ENCODE peak calls at places on chromosome 14, in seven cellular contexts. P is hepatocyte, O is PC-3, N is IMR-90, M is A673, G is kidney epithelial cell, F is Panc1. C is an unnamed sample. For H3K27me3 and H3K36me3, the result is how much of the 10 kb centered on the place peaks cover.

GRCh38 chr14:104350463-104351185 is 212.2 kb downstream of the KIF26A start:
- DNase-seq in P (no peak), O (no peak), N (no peak), M (no peak), G (no peak), F (no peak), C (peak)

GRCh38 chr14:67819563-67820411 is at the start of gene RAD51B:
- DNase-seq in P (peak), O (peak), N (peak), M (peak), G (peak), F (peak), C (peak)

GRCh38 chr14:78131201-78131600 is 39.0 kb upstream of the NRXN3 start:
- DNase-seq in P (no peak), O (no peak), N (no peak), M (no peak), G (no peak), F (no peak), C (no peak)

GRCh38 chr14:48096869-48097268 is 421.5 kb upstream of the MDGA2 start:
- DNase-seq in P (no peak), O (peak), N (no peak), M (no peak), G (no peak), F (no peak), C (no peak)

GRCh38 chr14:54791001-54791400 is 111.6 kb downstream of the GCH1 start:
- DNase-seq in P (no peak), O (no peak), N (no peak), M (no peak), G (no peak), F (no peak), C (no peak)

GRCh38 chr14:64234877-64235651 is 59.1 kb downstream of the ESR2 start:
- DNase-seq in P (no peak), O (peak), N (peak), M (no peak), G (peak), F (no peak), C (no peak)

GRCh38 chr14:91573894-91574837 is 64.1 kb upstream of the PPP4R3A start:
- DNase-seq in P (peak), O (peak), N (peak), M (peak), G (no peak), F (no peak), C (peak)

GRCh38 chr14:66043921-66044320 is 442.2 kb upstream of the CCDC196 start:
- DNase-seq in P (no peak), O (no peak), N (no peak), M (no peak), G (no peak), F (no peak), C (no peak)

GRCh38 chr14:54549862-54550261 is 17.1 kb upstream of the SAMD4A start:
- DNase-seq in P (peak), O (peak), N (peak), M (no peak), G (no peak), F (no peak), C (no peak)

GRCh38 chr14:74585406-74586335 is 26.4 kb downstream of the LTBP2 start:
- DNase-seq in P (no peak), O (no peak), N (no peak), M (no peak), G (no peak), F (no peak), C (no peak)

GRCh38 chr14:54483073-54483745 is 5.6 kb downstream of the GMFB start:
- DNase-seq in P (no peak), O (peak), N (no peak), M (no peak), G (no peak), F (no peak), C (no peak)

GRCh38 chr14:87643005-87643404 is 350.0 kb downstream of the GALC start:
- DNase-seq in P (peak), O (no peak), N (no peak), M (peak), G (no peak), F (no peak), C (no peak)

GRCh38 chr14:24329736-24330135 is 5.1 kb downstream of the ADCY4 start:
- DNase-seq in P (no peak), O (no peak), N (no peak), M (no peak), G (no peak), F (no peak), C (no peak)

GRCh38 chr14:54470701-54471100 is 18.1 kb downstream of the GMFB start:
- DNase-seq in P (peak), O (no peak), N (no peak), M (no peak), G (no peak), F (no peak), C (no peak)

GRCh38 chr14:88036422-88036821 is 31.5 kb downstream of the GPR65 start:
- DNase-seq in P (no peak), O (no peak), N (no peak), M (no peak), G (no peak), F (no peak), C (no peak)

GRCh38 chr14:93269341-93270068 is 62.4 kb downstream of the UBR7 start:
- DNase-seq in P (no peak), O (peak), N (peak), M (peak), G (peak), F (peak), C (peak)

GRCh38 chr14:74754157-74754556 is 9.0 kb upstream of the YLPM1 start:
- DNase-seq in P (no peak), O (no peak), N (peak), M (no peak), G (no peak), F (no peak), C (no peak)

GRCh38 chr14:102554835-102555819 is 37.3 kb upstream of the RCOR1 start:
- DNase-seq in P (peak), O (no peak), N (no peak), M (peak), G (no peak), F (no peak), C (peak)

GRCh38 chr14:58107947-58108552 is 44.0 kb downstream of the ARMH4 start:
- DNase-seq in P (peak), O (peak), N (peak), M (peak), G (peak), F (peak), C (peak)

DNA sequence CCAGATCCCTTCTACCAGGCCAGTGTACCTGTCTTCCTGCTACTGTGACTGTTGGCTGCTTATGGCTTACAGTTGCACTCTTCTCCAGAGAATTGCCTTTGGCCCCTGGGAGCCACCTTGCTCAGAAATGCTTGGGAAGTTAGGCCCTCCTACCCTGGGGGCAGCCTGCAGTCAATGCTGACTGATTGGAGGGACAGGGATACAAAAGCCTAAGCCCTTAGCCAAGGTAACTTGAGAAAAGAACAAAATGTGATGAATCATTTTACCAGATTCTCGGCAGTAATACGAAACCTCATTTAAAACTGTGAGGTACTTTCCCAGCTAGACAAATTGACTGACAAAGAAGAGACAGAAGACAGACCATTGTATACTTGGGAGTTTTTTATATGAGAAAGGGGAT is 47.3 kb downstream of the PTCSC3 start:
- DNase-seq in P (no peak), O (peak), N (no peak), M (no peak), G (peak), F (no peak), C (peak)
- H3K4me3 ChIP-seq in P (no peak), O (no peak), N (no peak), M (no peak), G (no peak), F (no peak), C (no peak)

GRCh38 chr14:22271838-22272237 is 317.2 kb downstream of the DAD1 start:
- DNase-seq in P (no peak), O (no peak), N (no peak), M (no peak), G (no peak), F (no peak), C (no peak)
- H3K27me3 ChIP-seq in P (under half), O (under half), N (under half), M (under half), G (under half), F (under half), C (under half)

GRCh38 chr14:23299186-23299521 is 3.5 kb downstream of the PPP1R3E start:
- DNase-seq in P (no peak), O (no peak), N (no peak), M (no peak), G (no peak), F (no peak), C (no peak)

GRCh38 chr14:23299558-23299957 is 3.1 kb downstream of the PPP1R3E start:
- DNase-seq in P (peak), O (peak), N (peak), M (peak), G (no peak), F (no peak), C (no peak)

GRCh38 chr14:23300687-23301223 is 1.9 kb downstream of the PPP1R3E start:
- DNase-seq in P (peak), O (peak), N (peak), M (no peak), G (no peak), F (no peak), C (peak)

GRCh38 chr14:23301288-23301968 is 1.2 kb downstream of the PPP1R3E start:
- DNase-seq in P (peak), O (peak), N (peak), M (peak), G (peak), F (peak), C (peak)

DNA sequence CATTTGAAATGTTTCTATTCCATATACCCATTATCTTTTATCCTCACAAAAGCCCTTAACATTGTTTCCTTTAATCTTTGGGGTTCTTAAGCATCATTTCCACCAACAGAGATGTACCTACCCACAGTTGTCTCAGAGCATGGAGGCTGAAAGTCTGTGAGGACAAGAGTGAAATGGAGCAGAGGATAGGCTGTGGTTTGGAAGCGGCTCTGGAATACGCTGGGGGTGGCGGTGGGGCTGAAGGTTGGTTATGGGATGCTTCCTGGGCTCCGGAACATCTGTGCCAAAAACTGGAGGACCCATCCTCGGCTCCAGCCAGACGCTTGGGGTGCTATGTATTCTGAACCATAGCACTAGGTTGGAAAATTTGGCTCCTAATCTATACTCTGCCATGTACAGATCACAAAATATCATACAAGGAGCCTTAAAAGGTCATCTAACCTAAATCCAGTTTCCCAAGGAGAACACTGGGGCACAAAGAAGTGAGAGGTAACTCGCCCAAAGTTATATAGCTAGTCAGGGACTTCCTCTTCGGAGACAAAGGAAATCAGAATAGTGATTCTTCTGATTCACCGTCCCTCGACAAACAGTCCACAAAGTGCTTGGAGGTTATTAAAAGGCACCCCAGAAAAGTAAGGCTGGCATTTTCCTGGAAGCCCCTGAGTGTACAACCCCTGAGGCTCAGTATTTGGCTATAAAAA is 2.5 kb downstream of the PPP1R3E start:
- DNase-seq in P (no peak), O (no peak), N (no peak), M (no peak), G (no peak), F (no peak), C (no peak)
- H3K36me3 ChIP-seq in P (under half), O (under half), N (under half), M (under half), G (under half), F (under half), C (under half)

GRCh38 chr14:21553266-21553665 is 26.6 kb downstream of the OR10G3 start:
- DNase-seq in P (no peak), O (no peak), N (no peak), M (no peak), G (no peak), F (no peak), C (peak)

GRCh38 chr14:21558703-21559063 is 21.2 kb downstream of the OR10G3 start:
- DNase-seq in P (no peak), O (no peak), N (no peak), M (no peak), G (no peak), F (no peak), C (no peak)

GRCh38 chr14:21556378-21557083 is 23.3 kb downstream of the OR10G3 start:
- DNase-seq in P (no peak), O (no peak), N (no peak), M (no peak), G (no peak), F (no peak), C (no peak)

DNA sequence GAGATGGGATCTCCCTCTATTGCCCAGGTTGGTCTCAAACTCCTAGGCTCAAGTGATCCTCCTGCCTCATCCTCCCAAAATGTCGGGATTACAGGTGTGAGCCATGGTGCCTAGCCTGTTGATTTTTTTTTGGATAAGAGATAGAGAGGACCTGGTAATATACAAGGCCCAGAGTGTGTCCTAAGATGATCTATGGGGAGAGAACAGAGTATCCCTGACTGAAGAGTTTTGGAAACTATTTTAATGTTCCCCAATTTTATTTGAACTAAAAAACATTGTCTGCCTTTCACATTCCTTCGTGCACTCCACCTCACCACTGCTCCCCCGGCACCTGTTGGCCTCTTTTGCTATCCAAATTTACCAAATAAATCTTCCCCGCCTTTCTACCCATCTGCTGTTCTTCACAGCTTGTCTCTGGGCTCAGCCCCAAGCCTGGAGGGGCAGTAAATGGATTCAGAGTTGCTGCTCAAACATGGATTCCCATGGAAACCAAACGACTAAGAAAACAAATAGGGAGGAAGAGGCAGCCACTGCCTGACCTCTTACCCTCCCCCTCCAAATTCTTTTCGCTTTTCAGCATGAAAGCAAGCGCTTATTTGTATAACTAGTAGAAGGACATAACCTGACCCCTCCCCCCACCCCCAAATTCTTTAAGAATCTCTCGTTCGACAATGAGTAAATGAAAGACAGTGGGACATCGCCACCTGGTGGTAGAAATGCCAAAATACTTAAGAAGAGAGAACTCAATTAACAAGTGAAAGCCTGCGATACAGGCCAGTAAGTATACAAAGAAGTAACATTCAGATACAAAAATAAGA is 22.6 kb downstream of the OR10G3 start:
- DNase-seq in P (peak), O (peak), N (peak), M (peak), G (peak), F (peak), C (peak)
- H3K4me3 ChIP-seq in P (no peak), O (peak), N (peak), M (peak), G (no peak), F (peak), C (no peak)

DNA sequence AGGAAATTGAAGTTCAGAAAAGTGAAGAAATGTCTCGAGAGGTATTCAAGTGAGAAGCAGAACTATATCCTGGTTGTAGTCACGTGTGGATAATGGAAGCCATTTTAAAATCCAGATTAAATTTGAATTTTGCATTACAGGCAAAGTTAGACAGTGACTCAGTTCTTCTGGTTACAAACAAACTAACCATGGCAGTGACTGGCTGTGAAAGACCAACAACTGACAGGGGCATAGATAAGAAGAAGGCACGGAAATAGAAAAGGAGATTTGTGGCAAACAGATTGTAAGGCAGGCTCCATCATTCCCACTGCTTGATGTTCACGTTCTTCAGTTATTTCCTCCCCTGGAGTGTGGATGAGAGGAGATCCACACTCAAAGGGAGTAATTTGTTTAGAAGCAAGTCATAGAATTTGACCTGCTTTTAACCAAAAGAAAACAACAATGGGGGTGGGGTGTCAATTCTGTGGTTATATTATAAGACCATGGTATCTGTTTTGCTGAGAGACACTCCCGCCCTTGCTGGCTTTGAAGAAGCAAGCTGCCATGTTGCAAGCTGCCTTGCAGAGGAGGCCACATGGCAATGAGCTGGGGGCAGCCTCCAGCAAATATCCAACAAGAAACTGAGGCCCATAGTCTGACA is 795.3 kb downstream of the VRK1 start:
- DNase-seq in P (no peak), O (no peak), N (no peak), M (no peak), G (no peak), F (no peak), C (no peak)
- H3K27me3 ChIP-seq in P (under half), O (under half), N (under half), M (under half), G (under half), F (under half), C (under half)

DNA sequence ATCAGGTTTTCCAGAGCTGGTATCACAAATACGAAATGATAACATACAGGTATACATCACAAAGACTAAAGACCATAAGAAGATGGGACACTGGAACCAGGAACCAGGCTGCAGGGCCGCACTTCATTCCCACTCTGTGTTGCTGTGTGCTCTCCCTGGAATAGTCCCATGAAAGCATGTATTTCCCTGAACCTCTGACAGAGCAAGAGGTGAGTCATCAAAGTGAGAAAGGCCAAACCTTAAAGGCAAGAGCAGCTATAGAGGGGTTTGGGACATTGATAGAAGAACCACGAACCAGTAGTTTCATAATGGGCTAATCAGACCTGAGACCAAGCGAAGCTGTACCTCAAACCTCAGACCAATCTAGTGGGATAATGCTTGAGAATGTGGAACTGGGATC is 283.0 kb upstream of the PRKD1 start:
- DNase-seq in P (no peak), O (peak), N (peak), M (no peak), G (no peak), F (no peak), C (no peak)
- H3K36me3 ChIP-seq in P (under half), O (under half), N (under half), M (under half), G (under half), F (under half), C (under half)

GRCh38 chr14:90557516-90557915 is 160.7 kb downstream of the CALM1 start:
- DNase-seq in P (no peak), O (no peak), N (no peak), M (no peak), G (no peak), F (no peak), C (no peak)

GRCh38 chr14:90558041-90558982 is 161.5 kb downstream of the CALM1 start:
- DNase-seq in P (no peak), O (no peak), N (no peak), M (no peak), G (no peak), F (no peak), C (no peak)

GRCh38 chr14:90559811-90560492 is 163.1 kb downstream of the CALM1 start:
- DNase-seq in P (no peak), O (no peak), N (no peak), M (peak), G (no peak), F (no peak), C (no peak)

GRCh38 chr14:90560529-90560928 is 163.7 kb downstream of the CALM1 start:
- DNase-seq in P (no peak), O (no peak), N (no peak), M (no peak), G (no peak), F (no peak), C (no peak)

GRCh38 chr14:90558983-90559590 is 162.3 kb downstream of the CALM1 start:
- DNase-seq in P (no peak), O (no peak), N (no peak), M (no peak), G (no peak), F (no peak), C (no peak)
- H3K4me3 ChIP-seq in P (no peak), O (no peak), N (no peak), M (no peak), G (no peak), F (no peak), C (no peak)

DNA sequence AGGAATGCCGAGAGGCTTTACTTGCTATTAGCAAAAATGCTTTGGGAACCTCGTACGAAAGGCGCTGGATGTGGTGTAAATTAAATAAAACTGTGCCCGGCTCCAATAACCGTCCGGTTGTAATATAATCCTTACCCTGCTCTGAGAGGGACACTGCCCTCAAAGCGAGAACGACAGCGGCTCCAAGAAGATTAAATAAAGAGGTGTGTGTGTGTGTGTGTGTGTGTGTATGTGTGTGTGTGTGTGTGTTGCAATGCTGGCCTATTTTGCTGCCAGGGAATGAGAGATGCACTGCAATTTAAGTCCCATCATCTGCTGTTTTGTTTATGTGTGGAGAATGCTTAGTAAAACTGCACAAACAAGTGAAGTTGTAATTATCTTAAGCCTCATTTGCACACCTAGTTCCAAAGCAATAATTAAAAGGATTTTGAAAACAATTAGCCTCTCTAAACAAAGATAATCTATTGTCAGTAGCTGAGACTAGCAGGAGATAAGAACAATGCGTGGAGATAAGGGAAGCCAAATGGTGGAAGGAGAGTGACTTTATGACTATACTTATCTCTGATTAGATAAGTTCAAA is 1.2 kb upstream of the SIX1 start:
- DNase-seq in P (no peak), O (peak), N (peak), M (no peak), G (no peak), F (no peak), C (peak)
- H3K27me3 ChIP-seq in P (half or more), O (under half), N (under half), M (under half), G (half or more), F (under half), C (half or more)

C was measured in H7.